ENCODE peak calls at places on chromosomes 16 and 17, in seven cellular contexts. One of them, this sample, is unnamed. For H3K4me1, the result is how much of the 10 kb centered on the place peaks cover.

GRCh38 chr17:48251950-48252349 is 144.4 kb downstream of the SNX11 start:
- DNase-seq in ovary: no peak
- DNase-seq in IMR-90: no peak
- DNase-seq in Caco-2: no peak
- DNase-seq in lower lobe of right lung: no peak
- DNase-seq in foreskin keratinocyte: no peak
- DNase-seq in pancreas: no peak
- DNase-seq in this sample: no peak

GRCh38 chr17:49522329-49522890 is 27.3 kb downstream of the NGFR start:
- DNase-seq in ovary: no peak
- DNase-seq in IMR-90: no peak
- DNase-seq in Caco-2: no peak
- DNase-seq in lower lobe of right lung: no peak
- DNase-seq in foreskin keratinocyte: no peak
- DNase-seq in pancreas: no peak
- DNase-seq in this sample: no peak

GRCh38 chr17:21380659-21381058 is 4.5 kb downstream of the KCNJ12 start:
- DNase-seq in ovary: no peak
- DNase-seq in IMR-90: no peak
- DNase-seq in Caco-2: no peak
- DNase-seq in lower lobe of right lung: no peak
- DNase-seq in foreskin keratinocyte: no peak
- DNase-seq in pancreas: no peak
- DNase-seq in this sample: no peak

GRCh38 chr16:73890524-73891500 is 405.8 kb upstream of the PSMD7 start:
- DNase-seq in ovary: no peak
- DNase-seq in IMR-90: peak
- DNase-seq in Caco-2: no peak
- DNase-seq in lower lobe of right lung: no peak
- DNase-seq in foreskin keratinocyte: no peak
- DNase-seq in pancreas: no peak
- DNase-seq in this sample: no peak

GRCh38 chr17:75778861-75779249 is 5.8 kb upstream of the UNK start:
- DNase-seq in ovary: no peak
- DNase-seq in IMR-90: peak
- DNase-seq in Caco-2: peak
- DNase-seq in lower lobe of right lung: peak
- DNase-seq in foreskin keratinocyte: no peak
- DNase-seq in pancreas: no peak
- DNase-seq in this sample: no peak

GRCh38 chr17:64244165-64244564 is 18.9 kb downstream of the TEX2 start:
- DNase-seq in ovary: no peak
- DNase-seq in IMR-90: peak
- DNase-seq in Caco-2: peak
- DNase-seq in lower lobe of right lung: no peak
- DNase-seq in foreskin keratinocyte: no peak
- DNase-seq in pancreas: no peak
- DNase-seq in this sample: no peak

GRCh38 chr16:525123-525519 is 2.4 kb upstream of the CAPN15 start:
- DNase-seq in ovary: no peak
- DNase-seq in IMR-90: no peak
- DNase-seq in Caco-2: no peak
- DNase-seq in lower lobe of right lung: no peak
- DNase-seq in foreskin keratinocyte: no peak
- DNase-seq in pancreas: no peak
- DNase-seq in this sample: no peak

GRCh38 chr16:57245472-57246113 is 534 bp downstream of the ARL2BP start:
- DNase-seq in ovary: no peak
- DNase-seq in IMR-90: no peak
- DNase-seq in Caco-2: peak
- DNase-seq in lower lobe of right lung: peak
- DNase-seq in foreskin keratinocyte: no peak
- DNase-seq in pancreas: no peak
- DNase-seq in this sample: peak

GRCh38 chr17:65328567-65328966 is 191.4 kb downstream of the RGS9 start:
- DNase-seq in ovary: no peak
- DNase-seq in IMR-90: no peak
- DNase-seq in Caco-2: no peak
- DNase-seq in lower lobe of right lung: no peak
- DNase-seq in foreskin keratinocyte: no peak
- DNase-seq in pancreas: no peak
- DNase-seq in this sample: no peak

GRCh38 chr17:871731-872517 is 89.8 kb downstream of the MRM3 start:
- DNase-seq in ovary: no peak
- DNase-seq in IMR-90: no peak
- DNase-seq in Caco-2: no peak
- DNase-seq in lower lobe of right lung: no peak
- DNase-seq in foreskin keratinocyte: no peak
- DNase-seq in pancreas: no peak
- DNase-seq in this sample: no peak

GRCh38 chr16:3234543-3235541 is at the start of gene ZNF200:
- DNase-seq in ovary: peak
- DNase-seq in IMR-90: peak
- DNase-seq in Caco-2: peak
- DNase-seq in lower lobe of right lung: peak
- DNase-seq in foreskin keratinocyte: peak
- DNase-seq in pancreas: peak
- DNase-seq in this sample: peak

GRCh38 chr17:48612854-48613691 is 2.0 kb downstream of the HOXB8 start:
- DNase-seq in ovary: no peak
- DNase-seq in IMR-90: peak
- DNase-seq in Caco-2: peak
- DNase-seq in lower lobe of right lung: no peak
- DNase-seq in foreskin keratinocyte: no peak
- DNase-seq in pancreas: peak
- DNase-seq in this sample: no peak

GRCh38 chr17:39208893-39209292 is 8.8 kb downstream of the RPL19 start:
- DNase-seq in ovary: no peak
- DNase-seq in IMR-90: no peak
- DNase-seq in Caco-2: no peak
- DNase-seq in lower lobe of right lung: peak
- DNase-seq in foreskin keratinocyte: no peak
- DNase-seq in pancreas: no peak
- DNase-seq in this sample: no peak

GRCh38 chr17:1484586-1485310 is 7.7 kb downstream of the MYO1C start:
- DNase-seq in ovary: peak
- DNase-seq in IMR-90: no peak
- DNase-seq in Caco-2: peak
- DNase-seq in lower lobe of right lung: peak
- DNase-seq in foreskin keratinocyte: no peak
- DNase-seq in pancreas: peak
- DNase-seq in this sample: peak

GRCh38 chr16:84329016-84329415 is 34.3 kb downstream of the WFDC1 start:
- DNase-seq in ovary: no peak
- DNase-seq in IMR-90: no peak
- DNase-seq in Caco-2: no peak
- DNase-seq in lower lobe of right lung: no peak
- DNase-seq in foreskin keratinocyte: no peak
- DNase-seq in pancreas: no peak
- DNase-seq in this sample: no peak

GRCh38 chr16:26261621-26262020 is 569.9 kb downstream of the HS3ST4 start:
- DNase-seq in ovary: no peak
- DNase-seq in IMR-90: no peak
- DNase-seq in Caco-2: no peak
- DNase-seq in lower lobe of right lung: no peak
- DNase-seq in foreskin keratinocyte: no peak
- DNase-seq in pancreas: no peak
- DNase-seq in this sample: no peak

GRCh38 chr17:27535178-27535928 is 79.1 kb downstream of the KSR1 start:
- DNase-seq in ovary: no peak
- DNase-seq in IMR-90: peak
- DNase-seq in Caco-2: peak
- DNase-seq in lower lobe of right lung: no peak
- DNase-seq in foreskin keratinocyte: no peak
- DNase-seq in pancreas: no peak
- DNase-seq in this sample: no peak

GRCh38 chr17:54013117-54013516 is 190.4 kb downstream of the KIF2B start:
- DNase-seq in ovary: no peak
- DNase-seq in IMR-90: no peak
- DNase-seq in Caco-2: no peak
- DNase-seq in lower lobe of right lung: no peak
- DNase-seq in foreskin keratinocyte: no peak
- DNase-seq in pancreas: no peak
- DNase-seq in this sample: no peak

GRCh38 chr16:73464834-73465233 is 416.9 kb upstream of the ZFHX3 start:
- DNase-seq in ovary: no peak
- DNase-seq in IMR-90: no peak
- DNase-seq in Caco-2: no peak
- DNase-seq in lower lobe of right lung: no peak
- DNase-seq in foreskin keratinocyte: no peak
- DNase-seq in pancreas: no peak
- DNase-seq in this sample: no peak

GRCh38 chr16:66036775-66037715 is 329.4 kb upstream of the CDH5 start:
- DNase-seq in ovary: no peak
- DNase-seq in IMR-90: no peak
- DNase-seq in Caco-2: no peak
- DNase-seq in lower lobe of right lung: no peak
- DNase-seq in foreskin keratinocyte: no peak
- DNase-seq in pancreas: no peak
- DNase-seq in this sample: no peak

GRCh38 chr16:72467157-72467759 is 295.3 kb upstream of the PMFBP1 start:
- DNase-seq in ovary: no peak
- DNase-seq in IMR-90: peak
- DNase-seq in Caco-2: peak
- DNase-seq in lower lobe of right lung: no peak
- DNase-seq in foreskin keratinocyte: peak
- DNase-seq in pancreas: no peak
- DNase-seq in this sample: no peak

GRCh38 chr17:42564815-42565522 is 1.9 kb upstream of the MLX start:
- DNase-seq in ovary: no peak
- DNase-seq in IMR-90: no peak
- DNase-seq in Caco-2: no peak
- DNase-seq in lower lobe of right lung: no peak
- DNase-seq in foreskin keratinocyte: no peak
- DNase-seq in pancreas: no peak
- DNase-seq in this sample: no peak

GRCh38 chr17:64941761-64942160 is 22.5 kb upstream of the LRRC37A3 start:
- DNase-seq in ovary: no peak
- DNase-seq in IMR-90: no peak
- DNase-seq in Caco-2: no peak
- DNase-seq in lower lobe of right lung: no peak
- DNase-seq in foreskin keratinocyte: no peak
- DNase-seq in pancreas: no peak
- DNase-seq in this sample: no peak

GRCh38 chr16:989354-989814 is 7.8 kb downstream of the SOX8 start:
- DNase-seq in ovary: no peak
- DNase-seq in IMR-90: no peak
- DNase-seq in Caco-2: no peak
- DNase-seq in lower lobe of right lung: no peak
- DNase-seq in foreskin keratinocyte: no peak
- DNase-seq in pancreas: no peak
- DNase-seq in this sample: no peak

GRCh38 chr17:39225974-39226683 is 384 bp upstream of the STAC2 start:
- DNase-seq in ovary: peak
- DNase-seq in IMR-90: peak
- DNase-seq in Caco-2: peak
- DNase-seq in lower lobe of right lung: no peak
- DNase-seq in foreskin keratinocyte: no peak
- DNase-seq in pancreas: no peak
- DNase-seq in this sample: peak

GRCh38 chr16:75138636-75139035 is 9.7 kb upstream of the ZFP1 start:
- DNase-seq in ovary: no peak
- DNase-seq in IMR-90: no peak
- DNase-seq in Caco-2: no peak
- DNase-seq in lower lobe of right lung: no peak
- DNase-seq in foreskin keratinocyte: no peak
- DNase-seq in pancreas: no peak
- DNase-seq in this sample: no peak

GRCh38 chr17:77392376-77393273 is 251.9 kb downstream of the SEC14L1 start:
- DNase-seq in ovary: peak
- DNase-seq in IMR-90: no peak
- DNase-seq in Caco-2: peak
- DNase-seq in lower lobe of right lung: no peak
- DNase-seq in foreskin keratinocyte: no peak
- DNase-seq in pancreas: peak
- DNase-seq in this sample: peak

GRCh38 chr17:40598928-40599627 is 33.8 kb upstream of the CCR7 start:
- DNase-seq in ovary: no peak
- DNase-seq in IMR-90: peak
- DNase-seq in Caco-2: no peak
- DNase-seq in lower lobe of right lung: no peak
- DNase-seq in foreskin keratinocyte: no peak
- DNase-seq in pancreas: no peak
- DNase-seq in this sample: no peak

GRCh38 chr16:12098429-12099310 is 122.1 kb downstream of the SNX29 start:
- DNase-seq in ovary: no peak
- DNase-seq in IMR-90: no peak
- DNase-seq in Caco-2: no peak
- DNase-seq in lower lobe of right lung: peak
- DNase-seq in foreskin keratinocyte: no peak
- DNase-seq in pancreas: no peak
- DNase-seq in this sample: no peak
- TF ChIP-seq CTCF in ovary: no peak
- TF ChIP-seq CTCF in IMR-90: no peak
- TF ChIP-seq CTCF in Caco-2: no peak
- TF ChIP-seq CTCF in lower lobe of right lung: no peak
- TF ChIP-seq CTCF in foreskin keratinocyte: no peak
- TF ChIP-seq CTCF in pancreas: no peak
- TF ChIP-seq CTCF in this sample: no peak

GRCh38 chr16:89913408-89914387 is 5.0 kb upstream of the MC1R start:
- DNase-seq in ovary: no peak
- DNase-seq in IMR-90: no peak
- DNase-seq in Caco-2: no peak
- DNase-seq in lower lobe of right lung: no peak
- DNase-seq in foreskin keratinocyte: no peak
- DNase-seq in pancreas: no peak
- DNase-seq in this sample: no peak
- H3K4me1 ChIP-seq in ovary: under half
- H3K4me1 ChIP-seq in IMR-90: under half
- H3K4me1 ChIP-seq in Caco-2: under half
- H3K4me1 ChIP-seq in lower lobe of right lung: under half
- H3K4me1 ChIP-seq in foreskin keratinocyte: under half
- H3K4me1 ChIP-seq in pancreas: under half
- H3K4me1 ChIP-seq in this sample: under half

GRCh38 chr17:36869856-36870617 is 67.2 kb upstream of the LHX1 start:
- DNase-seq in ovary: no peak
- DNase-seq in IMR-90: peak
- DNase-seq in Caco-2: no peak
- DNase-seq in lower lobe of right lung: no peak
- DNase-seq in foreskin keratinocyte: no peak
- DNase-seq in pancreas: no peak
- DNase-seq in this sample: no peak
- TF ChIP-seq CTCF in ovary: no peak
- TF ChIP-seq CTCF in IMR-90: no peak
- TF ChIP-seq CTCF in Caco-2: no peak
- TF ChIP-seq CTCF in lower lobe of right lung: no peak
- TF ChIP-seq CTCF in foreskin keratinocyte: peak
- TF ChIP-seq CTCF in pancreas: no peak
- TF ChIP-seq CTCF in this sample: no peak

GRCh38 chr16:19698480-19699465 is 19.3 kb downstream of the KNOP1 start:
- DNase-seq in ovary: no peak
- DNase-seq in IMR-90: peak
- DNase-seq in Caco-2: no peak
- DNase-seq in lower lobe of right lung: no peak
- DNase-seq in foreskin keratinocyte: no peak
- DNase-seq in pancreas: no peak
- DNase-seq in this sample: no peak
- H3K4me1 ChIP-seq in ovary: under half
- H3K4me1 ChIP-seq in IMR-90: under half
- H3K4me1 ChIP-seq in Caco-2: under half
- H3K4me1 ChIP-seq in lower lobe of right lung: half or more
- H3K4me1 ChIP-seq in foreskin keratinocyte: under half
- H3K4me1 ChIP-seq in pancreas: under half
- H3K4me1 ChIP-seq in this sample: half or more

GRCh38 chr16:23704772-23705516 is 8.1 kb downstream of the ERN2 start:
- DNase-seq in ovary: no peak
- DNase-seq in IMR-90: no peak
- DNase-seq in Caco-2: no peak
- DNase-seq in lower lobe of right lung: no peak
- DNase-seq in foreskin keratinocyte: no peak
- DNase-seq in pancreas: no peak
- DNase-seq in this sample: no peak
- TF ChIP-seq CTCF in ovary: no peak
- TF ChIP-seq CTCF in IMR-90: no peak
- TF ChIP-seq CTCF in Caco-2: no peak
- TF ChIP-seq CTCF in lower lobe of right lung: no peak
- TF ChIP-seq CTCF in foreskin keratinocyte: no peak
- TF ChIP-seq CTCF in pancreas: no peak
- TF ChIP-seq CTCF in this sample: no peak

This sample was measured in left ventricle myocardium inferior.